ENCODE peak calls at places on chromosomes 7 and 10, in seven cellular contexts. K is fibroblast of mammary gland, I is fibroblast of pulmonary artery, H is cardiac fibroblast, A is tibial nerve, P is A549, J is heart left ventricle. N is an unnamed sample.

GRCh38 chr7:76108540-76109233 is 60.8 kb downstream of the MDH2 start:
- DNase-seq in H (peak), I (peak), K (peak), J (peak), P (peak), A (peak), N (no peak)

GRCh38 chr7:80129785-80130184 is 4.8 kb upstream of the GNAI1 start:
- DNase-seq in K (no peak), A (no peak), H (no peak), P (no peak), I (no peak), J (no peak), N (no peak)

GRCh38 chr7:88109612-88110011 is 110.2 kb downstream of the SRI start:
- DNase-seq in P (no peak), I (no peak), A (no peak), J (no peak), H (no peak), K (no peak), N (no peak)

GRCh38 chr10:91642831-91643692 is 10.2 kb upstream of the PPP1R3C start:
- DNase-seq in K (peak), P (no peak), I (no peak), J (no peak), H (no peak), A (no peak), N (peak)

GRCh38 chr10:29585488-29585976 is 49.2 kb downstream of the SVIL start:
- DNase-seq in I (no peak), P (peak), H (peak), K (no peak), A (no peak), J (no peak), N (peak)

GRCh38 chr10:102245932-102246251 is 560 bp downstream of the GBF1 start:
- DNase-seq in K (no peak), A (no peak), J (no peak), I (no peak), P (no peak), H (no peak), N (no peak)

GRCh38 chr10:101569838-101570763 is 18.0 kb downstream of the POLL start:
- DNase-seq in I (peak), K (peak), P (peak), H (peak), A (peak), J (peak), N (peak)

GRCh38 chr7:16891338-16891737 is 9.6 kb upstream of the AGR3 start:
- DNase-seq in J (peak), H (peak), P (peak), I (peak), K (peak), A (peak), N (peak)

GRCh38 chr10:23439920-23440875 is 1.3 kb downstream of the OTUD1 start:
- DNase-seq in H (peak), A (no peak), K (peak), I (peak), J (peak), P (no peak), N (peak)

GRCh38 chr10:680745-681144 is 8.7 kb downstream of the DIP2C start:
- DNase-seq in P (no peak), H (no peak), A (no peak), K (no peak), J (no peak), I (no peak), N (no peak)

GRCh38 chr10:113094114-113094486 is 144.1 kb downstream of the TCF7L2 start:
- DNase-seq in P (no peak), H (peak), I (peak), A (no peak), J (no peak), K (peak), N (peak)

GRCh38 chr10:29473411-29474100 is 161.2 kb downstream of the SVIL start:
- DNase-seq in I (no peak), H (no peak), K (no peak), A (no peak), J (peak), P (no peak), N (peak)

GRCh38 chr7:16066805-16067459 is 354.4 kb downstream of the CRPPA start:
- DNase-seq in I (no peak), A (peak), J (no peak), P (no peak), K (peak), H (peak), N (peak)

GRCh38 chr7:147279516-147279915 is 1162.9 kb downstream of the CNTNAP2 start:
- DNase-seq in H (no peak), P (no peak), K (no peak), I (no peak), J (no peak), A (no peak), N (no peak)

GRCh38 chr10:69899727-69900595 is 98.3 kb downstream of the COL13A1 start:
- DNase-seq in A (no peak), P (no peak), H (no peak), J (no peak), K (no peak), I (no peak), N (no peak)

GRCh38 chr7:131462059-131462458 is 94.4 kb downstream of the PODXL start:
- DNase-seq in K (no peak), J (no peak), I (no peak), H (no peak), P (no peak), A (no peak), N (no peak)

GRCh38 chr7:24936121-24936824 is 43.7 kb downstream of the OSBPL3 start:
- DNase-seq in J (no peak), I (no peak), A (no peak), H (no peak), K (no peak), P (no peak), N (peak)

GRCh38 chr10:131464789-131465188 is 153.3 kb upstream of the TCERG1L start:
- DNase-seq in I (no peak), A (no peak), H (no peak), J (no peak), P (no peak), K (no peak), N (no peak)

GRCh38 chr10:72792288-72792687 is 100.3 kb downstream of the MCU start:
- DNase-seq in H (no peak), P (no peak), A (no peak), J (no peak), I (peak), K (no peak), N (no peak)

GRCh38 chr10:93071674-93072224 is 1.9 kb upstream of the CYP26A1 start:
- DNase-seq in I (no peak), J (no peak), H (no peak), A (no peak), P (peak), K (no peak), N (peak)

GRCh38 chr10:129057856-129058663 is 409.0 kb upstream of the MGMT start:
- DNase-seq in A (no peak), J (no peak), K (no peak), I (no peak), P (no peak), H (no peak), N (no peak)

GRCh38 chr10:20535846-20536245 is 361.3 kb downstream of the NEBL start:
- DNase-seq in H (no peak), A (no peak), J (no peak), P (no peak), K (no peak), I (no peak), N (no peak)

GRCh38 chr10:69474688-69475432 is 23.6 kb downstream of the TSPAN15 start:
- DNase-seq in J (peak), I (peak), K (peak), H (peak), A (no peak), P (peak), N (peak)

GRCh38 chr7:100162874-100163533 is 4.5 kb upstream of the TRAPPC14 start:
- DNase-seq in J (no peak), I (no peak), P (peak), A (no peak), K (no peak), H (no peak), N (no peak)

GRCh38 chr10:91115618-91116390 is 104.7 kb upstream of the PCGF5 start:
- DNase-seq in A (no peak), I (no peak), J (no peak), P (no peak), K (no peak), H (no peak), N (no peak)

GRCh38 chr7:93011351-93012294 is 106.2 kb downstream of the SAMD9 start:
- DNase-seq in J (no peak), P (no peak), I (peak), K (peak), A (no peak), H (peak), N (peak)

GRCh38 chr7:155806096-155806871 is 6.0 kb downstream of the SHH start:
- DNase-seq in I (no peak), K (no peak), H (no peak), J (no peak), A (no peak), P (no peak), N (no peak)
- H3K4me3 ChIP-seq in I (no peak), K (no peak), H (no peak), J (no peak), A (peak), P (no peak), N (no peak)

DNA sequence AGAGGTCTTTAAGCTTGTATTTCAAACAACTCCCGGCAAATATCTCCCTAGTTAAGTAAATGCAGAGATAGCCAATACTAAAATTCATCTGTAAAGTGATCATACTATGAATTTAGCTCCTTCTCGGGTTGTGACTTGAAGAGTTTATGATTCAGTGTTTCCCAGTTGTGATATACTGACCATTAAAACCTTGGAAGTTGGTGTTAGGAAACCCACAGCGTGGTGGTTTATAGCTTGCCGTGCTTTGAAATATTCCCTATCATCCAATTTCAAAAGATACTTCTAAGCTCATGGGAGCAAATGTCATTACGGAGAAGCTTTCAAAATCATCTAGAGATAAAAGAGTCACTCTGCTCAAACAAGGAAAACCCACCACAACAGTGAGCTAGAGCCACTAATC is 171.6 kb downstream of the CSTF2T start:
- DNase-seq in I (no peak), J (no peak), P (no peak), A (no peak), H (peak), K (no peak), N (no peak)
- TF ChIP-seq CTCF in I (no peak), J (no peak), P (no peak), A (no peak), H (no peak), K (no peak), N (no peak)

GRCh38 chr7:116955801-116956514 is 2.7 kb downstream of the ST7 start:
- DNase-seq in A (peak), J (peak), I (peak), P (no peak), H (peak), K (peak), N (no peak)
- H3K4me3 ChIP-seq in A (no peak), J (no peak), I (no peak), P (no peak), H (no peak), K (no peak), N (no peak)

DNA sequence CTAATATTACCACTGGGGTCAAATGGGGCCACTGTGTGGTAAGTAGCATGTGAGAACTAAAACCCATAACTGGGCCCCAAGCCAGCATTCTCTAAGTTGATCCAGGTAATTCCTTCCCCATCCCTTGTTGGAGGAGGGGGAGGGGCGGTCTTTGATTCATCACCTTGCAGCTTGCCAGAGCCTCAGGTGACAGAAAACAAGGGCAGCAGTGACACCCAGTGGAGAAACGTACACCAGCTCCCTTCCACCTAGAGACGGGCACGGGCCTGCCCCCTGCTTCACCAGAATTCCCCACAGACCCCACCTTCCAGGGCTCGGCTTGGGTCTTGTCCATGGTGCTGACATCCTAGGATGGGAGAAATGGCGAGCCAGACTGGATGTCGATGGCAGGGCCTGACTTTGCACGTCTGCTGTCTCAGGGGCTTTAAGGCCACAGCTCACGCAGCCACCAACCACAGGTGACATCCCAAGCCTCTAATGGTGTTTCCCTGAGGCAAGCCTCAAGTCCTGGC is 102.0 kb downstream of the STRA8 start:
- DNase-seq in A (peak), I (peak), K (peak), J (peak), H (peak), P (peak), N (peak)
- TF ChIP-seq CTCF in A (peak), I (peak), K (peak), J (peak), H (peak), P (peak), N (peak)

GRCh38 chr10:15253951-15254807 is 85.7 kb upstream of the NMT2 start:
- DNase-seq in I (no peak), K (no peak), J (no peak), P (no peak), A (no peak), H (no peak), N (no peak)
- H3K4me3 ChIP-seq in I (no peak), K (no peak), J (peak), P (no peak), A (peak), H (no peak), N (no peak)